ENCODE peak calls at places on chromosomes 11 and 22, in five cellular contexts. One of them, this sample, is unnamed.

GRCh38 chr11:95134491-95134890 is 44.8 kb downstream of the ENDOD1 start:
- DNase-seq in bronchial epithelial cell: peak
- DNase-seq in cardiac fibroblast: peak
- DNase-seq in lower leg skin: no peak
- DNase-seq in tibial artery: no peak
- DNase-seq in this sample: peak

GRCh38 chr11:1047576-1048156 is 11.1 kb upstream of the MUC6 start:
- DNase-seq in bronchial epithelial cell: no peak
- DNase-seq in cardiac fibroblast: no peak
- DNase-seq in lower leg skin: no peak
- DNase-seq in tibial artery: no peak
- DNase-seq in this sample: no peak

GRCh38 chr11:38060930-38061329 is 1462.9 kb upstream of the RAG2 start:
- DNase-seq in bronchial epithelial cell: no peak
- DNase-seq in cardiac fibroblast: no peak
- DNase-seq in lower leg skin: no peak
- DNase-seq in tibial artery: no peak
- DNase-seq in this sample: no peak

GRCh38 chr22:27754888-27755480 is 46.6 kb downstream of the MN1 start:
- DNase-seq in bronchial epithelial cell: no peak
- DNase-seq in cardiac fibroblast: no peak
- DNase-seq in lower leg skin: no peak
- DNase-seq in tibial artery: no peak
- DNase-seq in this sample: no peak

GRCh38 chr11:111225871-111226270 is 19.7 kb upstream of the POU2AF2 start:
- DNase-seq in bronchial epithelial cell: no peak
- DNase-seq in cardiac fibroblast: no peak
- DNase-seq in lower leg skin: no peak
- DNase-seq in tibial artery: no peak
- DNase-seq in this sample: no peak

GRCh38 chr11:118606157-118606843 is 1.1 kb upstream of the PHLDB1 start:
- DNase-seq in bronchial epithelial cell: no peak
- DNase-seq in cardiac fibroblast: no peak
- DNase-seq in lower leg skin: peak
- DNase-seq in tibial artery: no peak
- DNase-seq in this sample: no peak

GRCh38 chr11:123357353-123357989 is 72.6 kb upstream of the GRAMD1B start:
- DNase-seq in bronchial epithelial cell: no peak
- DNase-seq in cardiac fibroblast: no peak
- DNase-seq in lower leg skin: no peak
- DNase-seq in tibial artery: no peak
- DNase-seq in this sample: no peak

GRCh38 chr22:49923445-49923844 is 5.0 kb downstream of the CRELD2 start:
- DNase-seq in bronchial epithelial cell: no peak
- DNase-seq in cardiac fibroblast: no peak
- DNase-seq in lower leg skin: no peak
- DNase-seq in tibial artery: no peak
- DNase-seq in this sample: no peak

GRCh38 chr11:116579857-116580727 is 192.7 kb downstream of the BUD13 start:
- DNase-seq in bronchial epithelial cell: no peak
- DNase-seq in cardiac fibroblast: no peak
- DNase-seq in lower leg skin: no peak
- DNase-seq in tibial artery: no peak
- DNase-seq in this sample: no peak

GRCh38 chr22:40684728-40685127 is 5.4 kb downstream of the MCHR1 start:
- DNase-seq in bronchial epithelial cell: no peak
- DNase-seq in cardiac fibroblast: no peak
- DNase-seq in lower leg skin: no peak
- DNase-seq in tibial artery: no peak
- DNase-seq in this sample: no peak

GRCh38 chr11:11016943-11017342 is 159.1 kb upstream of the ZBED5 start:
- DNase-seq in bronchial epithelial cell: no peak
- DNase-seq in cardiac fibroblast: no peak
- DNase-seq in lower leg skin: no peak
- DNase-seq in tibial artery: no peak
- DNase-seq in this sample: no peak

GRCh38 chr11:100684101-100685065 is 2.7 kb upstream of the ARHGAP42 start:
- DNase-seq in bronchial epithelial cell: peak
- DNase-seq in cardiac fibroblast: no peak
- DNase-seq in lower leg skin: no peak
- DNase-seq in tibial artery: no peak
- DNase-seq in this sample: no peak

GRCh38 chr22:18081416-18081815 is 3.6 kb downstream of the PEX26 start:
- DNase-seq in bronchial epithelial cell: no peak
- DNase-seq in cardiac fibroblast: no peak
- DNase-seq in lower leg skin: peak
- DNase-seq in tibial artery: no peak
- DNase-seq in this sample: no peak

GRCh38 chr11:123457187-123457770 is 27.2 kb downstream of the GRAMD1B start:
- DNase-seq in bronchial epithelial cell: no peak
- DNase-seq in cardiac fibroblast: peak
- DNase-seq in lower leg skin: no peak
- DNase-seq in tibial artery: no peak
- DNase-seq in this sample: no peak

GRCh38 chr11:50037282-50037681 is 4.6 kb downstream of the OR4C45 start:
- DNase-seq in bronchial epithelial cell: no peak
- DNase-seq in cardiac fibroblast: peak
- DNase-seq in lower leg skin: no peak
- DNase-seq in tibial artery: no peak
- DNase-seq in this sample: no peak

GRCh38 chr11:35276396-35276795 is 137.4 kb downstream of the CD44 start:
- DNase-seq in bronchial epithelial cell: peak
- DNase-seq in cardiac fibroblast: peak
- DNase-seq in lower leg skin: peak
- DNase-seq in tibial artery: no peak
- DNase-seq in this sample: no peak

GRCh38 chr11:40293655-40294342 is 1165.7 kb downstream of the LRRC4C start:
- DNase-seq in bronchial epithelial cell: peak
- DNase-seq in cardiac fibroblast: peak
- DNase-seq in lower leg skin: peak
- DNase-seq in tibial artery: peak
- DNase-seq in this sample: peak

GRCh38 chr11:63719987-63720386 is 38.7 kb downstream of the RTN3 start:
- DNase-seq in bronchial epithelial cell: no peak
- DNase-seq in cardiac fibroblast: peak
- DNase-seq in lower leg skin: no peak
- DNase-seq in tibial artery: no peak
- DNase-seq in this sample: no peak

GRCh38 chr11:49208006-49208721 is at the start of gene FOLH1:
- DNase-seq in bronchial epithelial cell: peak
- DNase-seq in cardiac fibroblast: peak
- DNase-seq in lower leg skin: no peak
- DNase-seq in tibial artery: no peak
- DNase-seq in this sample: peak

GRCh38 chr11:47406896-47407745 is 1.3 kb upstream of the SLC39A13 start:
- DNase-seq in bronchial epithelial cell: no peak
- DNase-seq in cardiac fibroblast: no peak
- DNase-seq in lower leg skin: no peak
- DNase-seq in tibial artery: no peak
- DNase-seq in this sample: peak

GRCh38 chr11:131038597-131038996 is 122.3 kb upstream of the SNX19 start:
- DNase-seq in bronchial epithelial cell: peak
- DNase-seq in cardiac fibroblast: peak
- DNase-seq in lower leg skin: no peak
- DNase-seq in tibial artery: no peak
- DNase-seq in this sample: no peak

GRCh38 chr11:123428221-123428631 is 1.8 kb upstream of the GRAMD1B start:
- DNase-seq in bronchial epithelial cell: no peak
- DNase-seq in cardiac fibroblast: no peak
- DNase-seq in lower leg skin: peak
- DNase-seq in tibial artery: no peak
- DNase-seq in this sample: peak

GRCh38 chr22:39396156-39396796 is 3.3 kb upstream of the TAB1 start:
- DNase-seq in bronchial epithelial cell: peak
- DNase-seq in cardiac fibroblast: no peak
- DNase-seq in lower leg skin: no peak
- DNase-seq in tibial artery: no peak
- DNase-seq in this sample: no peak

GRCh38 chr11:119352857-119353260 is 6.4 kb upstream of the MFRP start:
- DNase-seq in bronchial epithelial cell: no peak
- DNase-seq in cardiac fibroblast: peak
- DNase-seq in lower leg skin: no peak
- DNase-seq in tibial artery: peak
- DNase-seq in this sample: no peak

DNA sequence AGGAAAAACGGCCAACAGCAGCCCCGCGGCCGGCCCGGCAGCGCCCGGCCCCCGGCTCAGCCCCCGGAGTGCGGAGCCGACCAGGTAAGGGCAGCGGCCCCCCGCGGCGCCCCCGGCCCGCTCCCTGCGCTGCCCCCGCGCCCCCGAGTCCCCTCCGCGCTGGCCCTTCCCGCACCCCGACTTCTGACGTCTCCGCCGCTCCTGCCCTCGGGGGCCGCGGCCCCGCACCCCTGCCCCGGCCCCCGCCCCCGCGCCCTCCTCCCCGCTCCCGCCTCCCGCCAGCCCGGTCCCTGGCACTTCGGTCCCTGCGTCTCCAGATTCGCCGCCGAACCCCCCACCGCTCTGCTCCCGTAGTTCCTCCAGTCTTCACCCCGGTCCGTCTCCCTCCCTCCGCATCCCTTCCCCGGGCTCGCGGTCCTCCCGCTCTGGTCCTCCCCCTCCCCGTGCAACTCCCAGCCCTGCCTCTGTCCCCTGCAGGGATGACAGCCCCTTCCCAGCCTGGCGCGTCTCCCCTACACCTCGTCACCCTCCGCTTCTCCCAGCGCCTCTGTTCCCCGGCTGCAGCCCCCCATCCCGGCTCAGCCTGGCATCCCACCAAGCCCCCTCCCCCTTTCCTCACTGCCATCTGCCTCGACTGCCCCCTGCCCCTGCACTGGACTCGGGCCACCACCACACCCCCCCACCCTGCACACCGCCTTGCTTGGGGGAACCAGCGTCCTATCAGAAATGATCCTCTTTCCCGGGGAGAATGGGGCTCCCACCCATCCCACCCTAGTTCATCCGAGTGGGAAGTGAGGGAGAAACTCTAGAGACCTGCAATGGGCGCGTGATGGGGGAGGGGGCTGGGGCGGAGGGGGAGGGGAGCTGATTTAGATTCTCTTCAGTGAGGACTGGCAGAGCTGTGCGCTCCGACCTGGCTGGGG is 517 bp downstream of the GRIK4 start:
- DNase-seq in bronchial epithelial cell: no peak
- DNase-seq in cardiac fibroblast: no peak
- DNase-seq in lower leg skin: peak
- DNase-seq in tibial artery: peak
- DNase-seq in this sample: no peak
- H3K4me3 ChIP-seq in bronchial epithelial cell: no peak
- H3K4me3 ChIP-seq in cardiac fibroblast: no peak
- H3K4me3 ChIP-seq in lower leg skin: no peak
- H3K4me3 ChIP-seq in tibial artery: peak
- H3K4me3 ChIP-seq in this sample: no peak

DNA sequence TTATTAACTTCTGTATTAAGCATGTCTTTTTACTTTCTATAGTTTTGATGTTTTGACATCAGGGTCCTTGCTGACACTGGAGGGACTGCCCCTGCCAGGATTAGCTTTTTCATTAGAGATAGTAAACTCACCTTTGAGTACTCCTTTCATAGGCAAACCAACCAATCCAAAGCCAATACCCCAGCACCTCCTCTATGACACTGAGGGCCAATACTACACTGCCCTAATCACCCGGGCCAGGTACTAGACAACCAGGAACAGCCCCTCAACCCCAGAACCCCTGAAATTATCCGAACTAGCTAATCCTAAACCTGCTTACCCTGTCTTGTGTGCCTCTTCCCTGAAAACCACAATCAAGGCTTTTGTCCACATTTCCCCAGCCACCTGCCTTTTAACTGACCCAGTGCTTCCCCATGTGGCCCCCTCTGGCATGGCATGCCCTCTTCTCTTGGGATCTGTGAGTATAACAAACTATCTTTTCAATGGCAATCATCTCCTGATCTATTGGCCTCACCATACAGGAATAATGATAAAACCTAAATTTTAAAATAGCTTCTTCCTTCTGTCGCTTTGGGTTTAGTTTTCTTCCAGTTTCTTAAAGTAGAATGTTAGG is 31.2 kb downstream of the RAB6A start:
- DNase-seq in bronchial epithelial cell: no peak
- DNase-seq in cardiac fibroblast: peak
- DNase-seq in lower leg skin: peak
- DNase-seq in tibial artery: no peak
- DNase-seq in this sample: no peak
- TF ChIP-seq CTCF in bronchial epithelial cell: peak
- TF ChIP-seq CTCF in cardiac fibroblast: peak
- TF ChIP-seq CTCF in lower leg skin: no peak
- TF ChIP-seq CTCF in tibial artery: no peak
- TF ChIP-seq CTCF in this sample: peak

DNA sequence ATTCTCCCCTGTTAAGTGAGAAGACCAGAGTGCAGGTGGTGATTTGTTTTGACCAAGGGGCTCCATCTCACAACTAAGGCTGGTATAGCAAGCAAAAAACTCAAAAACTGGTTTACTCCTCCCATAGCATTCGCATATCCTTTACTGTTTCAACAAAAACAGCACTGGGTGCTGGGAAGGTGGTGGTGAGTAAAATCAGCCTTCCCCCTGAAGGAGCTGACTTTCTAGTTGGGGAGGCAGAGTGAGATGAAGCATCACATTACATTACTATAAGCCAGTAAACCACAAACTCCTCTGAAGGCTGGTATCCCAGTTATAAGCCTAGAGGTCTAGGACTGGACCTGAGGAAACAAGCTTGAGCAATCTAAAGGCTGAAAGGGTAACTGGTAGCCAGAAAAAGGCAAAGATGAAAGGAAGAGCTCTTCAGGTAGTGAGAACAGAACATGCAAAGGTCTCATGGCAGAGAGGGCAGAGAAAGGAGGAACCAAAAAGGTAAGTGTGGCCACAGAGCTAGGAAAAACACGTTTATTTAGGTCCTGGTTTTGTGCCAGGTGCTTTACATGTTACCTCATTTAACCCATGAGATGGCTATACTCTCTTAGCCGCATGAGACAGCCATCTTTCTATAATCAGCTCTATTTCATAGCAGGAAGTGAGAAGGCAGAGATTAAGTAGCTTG is 22.3 kb downstream of the TMEM123 start:
- DNase-seq in bronchial epithelial cell: no peak
- DNase-seq in cardiac fibroblast: no peak
- DNase-seq in lower leg skin: no peak
- DNase-seq in tibial artery: no peak
- DNase-seq in this sample: peak
- H3K4me3 ChIP-seq in bronchial epithelial cell: no peak
- H3K4me3 ChIP-seq in cardiac fibroblast: no peak
- H3K4me3 ChIP-seq in lower leg skin: no peak
- H3K4me3 ChIP-seq in tibial artery: no peak
- H3K4me3 ChIP-seq in this sample: no peak

DNA sequence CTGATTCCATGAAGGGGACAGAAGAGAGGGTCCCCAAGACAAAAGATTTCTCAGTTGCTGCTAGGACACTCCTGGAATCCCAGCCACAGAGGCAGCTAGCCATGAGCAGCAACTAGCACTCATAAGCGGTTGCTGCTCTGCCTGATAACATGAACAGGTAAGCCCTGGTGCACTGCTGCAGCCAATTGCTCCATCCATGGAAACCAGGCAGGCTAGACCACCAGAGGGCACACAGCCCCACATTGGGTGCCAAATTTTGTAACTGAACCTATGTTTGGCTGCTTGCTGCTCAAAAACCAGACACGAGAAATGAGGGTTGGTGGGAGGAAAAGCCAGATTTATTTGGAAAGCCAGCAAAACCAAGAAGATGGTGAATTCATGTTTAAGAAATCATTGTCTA is 21.9 kb upstream of the QSER1 start:
- DNase-seq in bronchial epithelial cell: no peak
- DNase-seq in cardiac fibroblast: no peak
- DNase-seq in lower leg skin: no peak
- DNase-seq in tibial artery: no peak
- DNase-seq in this sample: no peak
- TF ChIP-seq CTCF in bronchial epithelial cell: no peak
- TF ChIP-seq CTCF in cardiac fibroblast: peak
- TF ChIP-seq CTCF in lower leg skin: no peak
- TF ChIP-seq CTCF in tibial artery: no peak
- TF ChIP-seq CTCF in this sample: peak